ENCODE peak calls at places on chromosome 6, in six cellular contexts. Z is heart right ventricle; W is left lung; C is AG08396; Y is memory B cell; G is CD8-positive, alpha-beta memory T cell. P is an unnamed sample.

GRCh38 chr6:150915156-150915555 is 49.7 kb downstream of the MTHFD1L start:
- DNase-seq in Y (no peak), C (no peak), Z (no peak), G (no peak), W (no peak), P (no peak)

GRCh38 chr6:95087394-95088097 is 489.8 kb upstream of the MANEA start:
- DNase-seq in C (peak), W (no peak), Z (peak), G (no peak), Y (no peak), P (no peak)

GRCh38 chr6:130752292-130752691 is 74.9 kb upstream of the SMLR1 start:
- DNase-seq in Z (no peak), C (no peak), Y (no peak), G (no peak), W (no peak), P (no peak)

GRCh38 chr6:145814035-145814500 is 527 bp downstream of the FBXO30 start:
- DNase-seq in C (peak), W (no peak), Z (peak), G (no peak), Y (no peak), P (no peak)

GRCh38 chr6:47709160-47709559 is 10.8 kb downstream of the ADGRF4 start:
- DNase-seq in C (no peak), W (no peak), Y (no peak), G (no peak), Z (no peak), P (no peak)

GRCh38 chr6:23266536-23266935 is 697.2 kb downstream of the HDGFL1 start:
- DNase-seq in Z (no peak), C (no peak), G (no peak), W (no peak), Y (no peak), P (no peak)

GRCh38 chr6:17968876-17969275 is 18.6 kb downstream of the KIF13A start:
- DNase-seq in G (no peak), Y (no peak), C (no peak), Z (no peak), W (no peak), P (no peak)

GRCh38 chr6:10695086-10695657 is 400 bp downstream of the PAK1IP1 start:
- DNase-seq in C (no peak), G (no peak), Y (no peak), Z (no peak), W (no peak), P (no peak)

GRCh38 chr6:158161566-158162254 is 6.4 kb downstream of the SERAC1 start:
- DNase-seq in W (no peak), G (no peak), Y (no peak), C (no peak), Z (no peak), P (no peak)

GRCh38 chr6:43806041-43806757 is 36.2 kb downstream of the VEGFA start:
- DNase-seq in Y (no peak), C (no peak), W (no peak), Z (no peak), G (no peak), P (no peak)

GRCh38 chr6:56808871-56809359 is 146.0 kb upstream of the BEND6 start:
- DNase-seq in C (no peak), Z (no peak), G (no peak), W (no peak), Y (no peak), P (no peak)

GRCh38 chr6:101666256-101666655 is 272.7 kb downstream of the GRIK2 start:
- DNase-seq in G (no peak), C (peak), Z (no peak), W (no peak), Y (no peak), P (no peak)

GRCh38 chr6:44664716-44665115 is 277.2 kb downstream of the CDC5L start:
- DNase-seq in G (no peak), W (no peak), Z (no peak), C (no peak), Y (no peak), P (no peak)

GRCh38 chr6:52975580-52975979 is 19.5 kb downstream of the GSTA4 start:
- DNase-seq in W (no peak), C (no peak), Y (no peak), Z (no peak), G (no peak), P (no peak)

GRCh38 chr6:156848123-156848522 is 70.9 kb downstream of the ARID1B start:
- DNase-seq in Y (no peak), C (no peak), W (no peak), G (no peak), Z (peak), P (no peak)

GRCh38 chr6:115360602-115361325 is 699.9 kb downstream of the FRK start:
- DNase-seq in Y (no peak), Z (no peak), C (no peak), G (no peak), W (no peak), P (no peak)

GRCh38 chr6:127515794-127516675 is 3.1 kb downstream of the MTCL3 start:
- DNase-seq in C (peak), Y (peak), W (peak), G (peak), Z (peak), P (no peak)

GRCh38 chr6:156791261-156791850 is 14.2 kb downstream of the ARID1B start:
- DNase-seq in W (no peak), Y (peak), G (no peak), Z (no peak), C (no peak), P (no peak)

GRCh38 chr6:167699141-167700036 is 127.3 kb upstream of the AFDN start:
- DNase-seq in G (no peak), C (no peak), W (peak), Y (peak), Z (peak), P (peak)